ENCODE peak calls at places on chromosomes 13 and 19, in ten cellular contexts. Q, G, S, U, H, T, D, C, N and P are unnamed samples.

GRCh38 chr13:111437856-111438547 is 117.6 kb downstream of the TEX29 start:
- DNase-seq in S (no peak), N (no peak), C (no peak), T (no peak), U (no peak), D (no peak), H (no peak), G (no peak), Q (no peak), P (peak)

GRCh38 chr19:3061214-3062161 is 807 bp downstream of the TLE5 start:
- DNase-seq in S (no peak), G (peak), D (no peak), H (peak), T (no peak), Q (peak), C (no peak), U (no peak), N (peak), P (no peak)

GRCh38 chr13:76696370-76696769 is 189.8 kb downstream of the KCTD12 start:
- DNase-seq in C (no peak), T (peak), U (no peak), Q (no peak), S (no peak), H (peak), D (peak), N (peak), G (no peak), P (no peak)

GRCh38 chr19:56612737-56613136 is 17.6 kb downstream of the ZNF71 start:
- DNase-seq in T (no peak), N (no peak), U (no peak), H (no peak), D (no peak), S (no peak), Q (no peak), C (no peak), G (no peak), P (no peak)

GRCh38 chr19:41753159-41753558 is 2.2 kb upstream of the CEACAM6 start:
- DNase-seq in G (peak), U (no peak), S (no peak), H (peak), Q (peak), C (peak), N (no peak), D (no peak), T (no peak), P (peak)

GRCh38 chr19:16244091-16244490 is 46.4 kb downstream of the AP1M1 start:
- DNase-seq in S (no peak), T (no peak), C (no peak), U (no peak), N (peak), H (no peak), D (peak), G (no peak), Q (peak), P (no peak)

GRCh38 chr13:73673931-73674330 is 460.3 kb downstream of the KLF12 start:
- DNase-seq in S (no peak), H (no peak), N (no peak), G (no peak), Q (no peak), C (no peak), D (no peak), U (no peak), T (no peak), P (no peak)

GRCh38 chr13:53953205-53953604 is 924.6 kb downstream of the OLFM4 start:
- DNase-seq in S (no peak), C (no peak), Q (no peak), D (no peak), T (no peak), H (no peak), U (no peak), G (no peak), N (no peak), P (no peak)

GRCh38 chr13:74306496-74306895 is 172.3 kb upstream of the KLF12 start:
- DNase-seq in C (no peak), D (peak), T (peak), G (no peak), H (peak), Q (peak), U (peak), N (peak), S (no peak), P (no peak)

GRCh38 chr13:96573563-96573962 is 420.7 kb downstream of the OXGR1 start:
- DNase-seq in T (no peak), G (no peak), Q (no peak), N (no peak), H (no peak), U (no peak), D (no peak), S (no peak), C (no peak), P (no peak)

GRCh38 chr13:79486433-79487188 is 5.7 kb downstream of the NDFIP2 start:
- DNase-seq in H (no peak), N (no peak), G (no peak), T (no peak), U (no peak), S (no peak), Q (no peak), D (no peak), C (no peak), P (no peak)

GRCh38 chr13:44576396-44577235 is 486 bp upstream of the TSC22D1 start:
- DNase-seq in D (no peak), H (peak), Q (no peak), G (no peak), U (no peak), N (no peak), S (no peak), C (no peak), T (no peak), P (peak)

GRCh38 chr13:29702912-29703351 is 107.4 kb upstream of the SLC7A1 start:
- DNase-seq in N (peak), U (no peak), S (no peak), D (peak), H (no peak), G (no peak), T (peak), Q (peak), C (no peak), P (peak)

DNA sequence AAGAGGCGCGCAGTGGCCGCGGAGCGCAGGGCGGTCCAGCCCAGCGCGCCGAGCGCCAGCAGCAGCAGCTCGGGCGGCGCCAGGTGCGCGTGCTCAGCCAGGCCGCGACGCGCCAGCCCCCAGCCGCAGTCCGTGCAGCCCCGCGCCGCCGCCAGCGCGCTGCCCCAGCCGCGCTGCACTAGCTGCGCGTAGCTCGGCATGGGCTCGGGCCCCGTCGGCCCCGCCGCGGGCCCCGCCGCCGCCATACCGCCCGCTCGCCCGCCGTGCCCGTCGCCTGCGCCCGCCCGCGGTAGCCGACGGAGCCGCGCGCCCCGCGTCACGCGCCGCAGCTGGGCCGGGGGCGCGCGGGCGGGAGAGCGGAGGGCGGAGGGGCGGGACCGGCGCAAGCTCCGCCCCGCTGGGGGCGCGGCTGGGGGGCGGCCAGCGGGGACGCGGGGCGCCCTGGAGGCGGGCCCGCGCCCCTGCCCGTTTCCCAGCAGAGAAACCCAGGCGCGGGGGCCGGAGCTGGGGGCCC is at the start of gene CERS1:
- DNase-seq in G (no peak), C (peak), U (no peak), H (peak), D (no peak), Q (no peak), T (no peak), S (no peak), N (no peak), P (peak)
- H3K9ac ChIP-seq in G (no peak), C (peak), U (peak), H (no peak), D (no peak), Q (no peak), T (no peak), S (no peak), N (peak), P (peak)

GRCh38 chr19:18385359-18385674 is 641 bp upstream of the GDF15 start:
- DNase-seq in D (no peak), U (no peak), N (no peak), G (no peak), H (no peak), Q (no peak), S (no peak), T (no peak), C (no peak), P (no peak)
- H3K27ac ChIP-seq in D (peak), U (no peak), N (peak), G (peak), H (peak), Q (no peak), S (no peak), T (no peak), C (no peak), P (no peak)

DNA sequence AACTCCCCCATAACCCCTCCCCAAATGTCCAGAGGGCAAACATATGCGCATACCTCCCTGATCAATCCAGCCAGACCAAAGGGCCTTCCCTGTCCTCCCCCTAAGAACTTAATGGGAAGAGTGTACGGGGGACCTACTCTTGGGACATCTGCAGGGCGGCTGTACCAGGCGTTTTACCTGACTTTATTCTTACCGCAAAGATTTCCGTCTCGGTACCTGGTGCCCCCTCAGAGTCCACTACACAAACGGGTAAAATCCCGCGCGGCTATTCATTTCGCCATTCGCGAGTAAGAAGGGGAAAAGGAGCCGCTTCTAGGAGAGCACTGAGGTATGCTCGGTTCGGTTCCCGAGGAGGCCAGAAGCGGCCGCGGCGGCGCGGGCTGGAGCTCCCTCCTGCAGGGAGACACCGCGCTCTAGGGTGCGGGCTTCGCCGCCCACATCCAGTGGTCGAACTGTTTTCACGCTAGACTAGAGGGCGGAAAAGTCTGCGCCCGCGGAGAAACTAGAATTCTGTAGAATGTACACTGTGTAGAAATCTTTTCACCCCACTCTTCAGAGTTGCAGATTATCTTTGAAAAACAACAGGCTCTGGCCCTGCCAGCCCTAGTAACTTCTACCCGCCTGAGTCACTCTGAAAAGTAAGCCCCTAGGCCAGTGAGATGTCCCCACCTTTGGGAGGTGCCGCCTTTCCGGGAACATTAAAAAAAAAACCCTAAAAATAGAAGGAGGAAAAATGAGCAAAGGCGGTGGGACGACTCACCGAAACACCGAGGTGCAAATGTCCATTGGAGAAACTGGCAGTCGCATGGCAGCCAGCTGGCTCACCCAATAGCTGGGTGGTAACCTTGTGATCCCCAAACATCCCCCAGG is 3.8 kb upstream of the TSHZ3 start:
- DNase-seq in U (no peak), C (peak), T (no peak), N (no peak), G (no peak), Q (peak), D (no peak), H (peak), S (no peak), P (peak)
- H3K4me3 ChIP-seq in U (peak), C (peak), T (peak), N (no peak), G (no peak), Q (no peak), D (peak), H (no peak), S (no peak), P (peak)

GRCh38 chr19:44605547-44605946 is 7.8 kb upstream of the IGSF23 start:
- DNase-seq in S (no peak), D (no peak), G (no peak), Q (no peak), H (no peak), C (no peak), U (no peak), T (no peak), N (no peak), P (no peak)

GRCh38 chr19:44607049-44607448 is 6.3 kb upstream of the IGSF23 start:
- DNase-seq in U (no peak), Q (peak), S (no peak), C (no peak), G (peak), D (peak), N (peak), H (no peak), T (peak), P (no peak)

GRCh38 chr19:44608391-44608821 is 5.0 kb upstream of the IGSF23 start:
- DNase-seq in S (no peak), H (no peak), Q (peak), T (peak), C (no peak), U (peak), N (peak), D (peak), G (peak), P (no peak)

GRCh38 chr19:44609219-44609618 is 4.1 kb upstream of the IGSF23 start:
- DNase-seq in D (peak), Q (no peak), N (peak), G (no peak), C (no peak), T (peak), U (no peak), H (no peak), S (no peak), P (no peak)

GRCh38 chr19:44607917-44608316 is 5.4 kb upstream of the IGSF23 start:
- DNase-seq in S (no peak), U (no peak), T (no peak), Q (no peak), D (no peak), C (no peak), N (no peak), H (no peak), G (no peak), P (no peak)
- H3K9ac ChIP-seq in S (no peak), U (no peak), T (no peak), Q (no peak), D (no peak), C (no peak), N (no peak), H (peak), G (no peak), P (no peak)